ENCODE peak calls at places on chromosomes 1 and 21, in six cellular contexts. B is IMR-90, O is fibroblast of lung, M is cardiac muscle cell, E is esophagus squamous epithelium, K is small intestine. Z is an unnamed sample.

GRCh38 chr1:202805886-202806511 is 2.2 kb downstream of the KDM5B start:
- DNase-seq in O (peak; percentile 20), E (no peak), M (no peak), K (no peak), B (peak; percentile 12), Z (no peak)

GRCh38 chr1:201374376-201374775 is 3.1 kb downstream of the TNNT2 start:
- DNase-seq in B (no peak), E (no peak), O (no peak), M (peak; percentile 74), K (no peak), Z (no peak)

GRCh38 chr21:39660596-39660995 is 47.9 kb downstream of the B3GALT5 start:
- DNase-seq in B (peak; percentile 83), M (no peak), O (peak; percentile 92), E (no peak), K (peak; percentile 51), Z (no peak)

GRCh38 chr1:206890690-206891089 is 6.6 kb upstream of the IL24 start:
- DNase-seq in E (no peak), M (no peak), K (peak; percentile 20), O (peak; percentile 75), B (peak; percentile 84), Z (no peak)

GRCh38 chr21:31397515-31397926 is 53.5 kb upstream of the TIAM1 start:
- DNase-seq in M (no peak), K (peak; percentile 2), O (peak; percentile 12), B (no peak), E (no peak), Z (no peak)

GRCh38 chr1:115242543-115242942 is 95.5 kb downstream of the NGF start:
- DNase-seq in O (no peak), E (no peak), B (no peak), K (no peak), M (no peak), Z (no peak)

GRCh38 chr1:227447531-227447990 is 115.8 kb upstream of the ZNF678 start:
- DNase-seq in O (peak; percentile 19), B (no peak), K (peak; percentile 49), E (no peak), M (no peak), Z (peak; percentile 24)

GRCh38 chr1:41679994-41680393 is 195.5 kb upstream of the EDN2 start:
- DNase-seq in O (no peak), E (no peak), K (no peak), B (no peak), M (no peak), Z (no peak)

GRCh38 chr21:31283025-31283424 is 61.0 kb downstream of the TIAM1 start:
- DNase-seq in M (no peak), B (no peak), O (no peak), E (no peak), K (peak; percentile 50), Z (no peak)

GRCh38 chr1:147072371-147073061 is 99.8 kb downstream of the PRKAB2 start:
- DNase-seq in M (peak; percentile 46), B (no peak), O (no peak), E (no peak), K (no peak), Z (no peak)

GRCh38 chr1:176466514-176466913 is 3.5 kb downstream of the PAPPA2 start:
- DNase-seq in E (no peak), B (no peak), M (peak; percentile 43), O (no peak), K (no peak), Z (no peak)

GRCh38 chr21:41009398-41010177 is 158.4 kb upstream of the BACE2 start:
- DNase-seq in B (no peak), K (no peak), E (no peak), O (no peak), M (peak; percentile 29), Z (no peak)

GRCh38 chr1:180358649-180359048 is 128.6 kb downstream of the LHX4 start:
- DNase-seq in B (peak; percentile 22), K (no peak), E (no peak), M (peak; percentile 27), O (peak; percentile 20), Z (peak; percentile 32)

GRCh38 chr21:46399129-46399528 is 59.6 kb upstream of the DIP2A start:
- DNase-seq in M (no peak), K (no peak), B (no peak), E (no peak), O (no peak), Z (no peak)

GRCh38 chr1:196180847-196181593 is 427.2 kb downstream of the KCNT2 start:
- DNase-seq in E (no peak), K (no peak), O (peak; percentile 97), B (peak; percentile 98), M (no peak), Z (no peak)

GRCh38 chr1:233025156-233025555 is 74.7 kb downstream of the NTPCR start:
- DNase-seq in M (peak; percentile 76), B (peak; percentile 30), O (peak; percentile 33), E (no peak), K (peak; percentile 67), Z (peak; percentile 11)

GRCh38 chr1:160855181-160855981 is 7.3 kb downstream of the CD244 start:
- DNase-seq in K (peak; percentile 39), M (no peak), B (no peak), O (no peak), E (no peak), Z (no peak)

GRCh38 chr21:44568667-44569556 is 4.6 kb upstream of the KRTAP10-4 start:
- DNase-seq in M (no peak), O (no peak), B (no peak), K (no peak), E (no peak), Z (no peak)

GRCh38 chr21:45130324-45130774 is 56.0 kb downstream of the ADARB1 start:
- DNase-seq in O (peak; percentile 71), E (no peak), K (peak; percentile 45), M (peak; percentile 63), B (peak; percentile 84), Z (no peak)

GRCh38 chr1:6424000-6424565 is 493 bp upstream of the ESPN start:
- DNase-seq in B (no peak), M (no peak), K (no peak), O (no peak), E (no peak), Z (no peak)

GRCh38 chr1:245516178-245516829 is 361.5 kb downstream of the KIF26B start:
- DNase-seq in K (no peak), O (peak; percentile 26), M (no peak), E (no peak), B (peak; percentile 67), Z (no peak)

GRCh38 chr1:110616587-110616986 is 10.4 kb upstream of the KCNA2 start:
- DNase-seq in M (no peak), O (no peak), E (no peak), B (peak; percentile 10), K (peak; percentile 31), Z (no peak)

GRCh38 chr21:46056450-46056903 is 41.4 kb upstream of the COL6A2 start:
- DNase-seq in B (peak; percentile 94), K (no peak), O (peak; percentile 93), M (peak; percentile 41), E (no peak), Z (peak; percentile 61)

GRCh38 chr21:43969115-43969444 is 43.0 kb upstream of the TRAPPC10 start:
- DNase-seq in E (no peak), B (no peak), O (no peak), M (no peak), K (no peak), Z (no peak)

GRCh38 chr1:243432136-243432535 is 176.3 kb downstream of the SDCCAG8 start:
- DNase-seq in M (no peak), K (no peak), O (no peak), B (no peak), E (no peak), Z (no peak)

GRCh38 chr1:1582970-1583666 is 8.5 kb upstream of the SSU72 start:
- DNase-seq in B (no peak), O (no peak), E (no peak), K (no peak), M (no peak), Z (no peak)

GRCh38 chr1:206081811-206082210 is 28.8 kb downstream of the RHEX start:
- DNase-seq in O (no peak), B (no peak), K (no peak), M (no peak), E (no peak), Z (no peak)

GRCh38 chr1:28926629-28927441 is 12.5 kb downstream of the EPB41 start:
- DNase-seq in E (no peak), M (no peak), B (peak; percentile 4), K (peak; percentile 73), O (no peak), Z (no peak)
- H3K4me3 ChIP-seq in E (no peak overlapping the region), M (no peak overlapping the region), B (no peak overlapping the region), K (no peak overlapping the region), O (no peak overlapping the region), Z (no peak overlapping the region)

GRCh38 chr1:46582972-46583371 is 21.1 kb downstream of the MKNK1 start:
- DNase-seq in B (no peak), O (no peak), E (no peak), K (no peak), M (no peak), Z (no peak)

GRCh38 chr1:46587072-46587471 is 17.0 kb downstream of the MKNK1 start:
- DNase-seq in E (no peak), B (no peak), O (no peak), K (no peak), M (no peak), Z (no peak)

GRCh38 chr1:46589529-46589928 is 14.5 kb downstream of the MKNK1 start:
- DNase-seq in E (no peak), B (no peak), O (no peak), M (no peak), K (no peak), Z (no peak)

GRCh38 chr1:46581685-46582455 is 22.2 kb downstream of the MKNK1 start:
- DNase-seq in E (no peak), K (peak; percentile 51), M (no peak), O (no peak), B (no peak), Z (no peak)

DNA sequence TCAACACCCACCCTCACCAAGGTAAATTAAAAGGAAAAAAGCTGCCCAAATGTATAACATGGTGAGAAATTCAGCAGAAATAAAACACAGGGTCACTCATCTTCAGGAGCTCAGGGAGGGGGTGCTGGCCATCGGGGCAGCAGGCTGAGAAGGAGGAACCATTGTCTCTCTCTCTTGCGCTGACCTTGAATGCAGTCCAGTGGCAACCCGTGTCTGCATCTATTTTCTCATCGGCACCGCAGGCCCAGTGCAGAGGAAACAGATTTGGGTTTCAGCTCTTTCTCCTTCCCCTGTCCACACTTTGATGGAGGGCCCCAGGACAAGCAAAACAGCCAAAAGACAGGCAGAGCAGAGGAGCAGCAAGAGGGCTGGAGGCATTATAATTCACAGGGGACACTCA is 18.8 kb downstream of the MKNK1 start:
- DNase-seq in E (no peak), O (no peak), B (no peak), M (no peak), K (no peak), Z (no peak)
- H3K4me1 ChIP-seq in E (peaks cover 12% of the 10 kb centered on the region), O (no peaks in the 10 kb centered on the region), B (no peaks in the 10 kb centered on the region), M (no peaks in the 10 kb centered on the region), K (no peaks in the 10 kb centered on the region), Z (no peaks in the 10 kb centered on the region)

GRCh38 chr1:43299101-43299500 is 1.7 kb upstream of the TIE1 start:
- DNase-seq in O (no peak), B (no peak), K (no peak), E (no peak), M (no peak), Z (no peak)
- H3K27ac ChIP-seq in O (no peak overlapping the region), B (no peak overlapping the region), K (no peak overlapping the region), E (no peak overlapping the region), M (no peak overlapping the region), Z (peak overlapping the region; percentile 81)

DNA sequence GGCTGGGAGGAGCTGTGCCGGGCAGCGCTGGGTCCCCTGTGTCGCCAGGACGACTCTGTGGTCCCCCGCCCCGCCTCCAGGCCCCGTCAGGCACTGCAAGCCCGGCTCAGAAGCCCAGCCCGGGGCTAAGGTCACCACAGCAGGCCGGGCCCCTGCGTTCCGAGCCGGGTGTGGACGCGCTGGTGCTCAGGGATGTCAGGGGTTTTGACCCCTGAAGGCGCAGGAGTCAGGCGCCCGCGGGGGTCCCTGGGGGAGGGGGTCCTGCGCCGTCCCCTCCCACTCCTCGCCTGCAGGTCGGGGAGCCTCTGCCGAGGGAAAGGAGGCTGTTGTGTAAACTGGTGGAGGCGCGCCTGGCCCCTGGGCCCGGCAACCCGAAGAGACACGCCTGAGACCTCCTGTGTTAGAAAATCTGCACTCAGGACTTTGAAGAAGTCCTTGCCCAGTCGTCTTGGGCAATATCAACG is 23.7 kb upstream of the TMEM54 start:
- DNase-seq in M (peak; percentile 73), K (peak; percentile 85), O (no peak), B (no peak), E (no peak), Z (no peak)
- H3K4me3 ChIP-seq in M (no peak overlapping the region), K (no peak overlapping the region), O (no peak overlapping the region), B (no peak overlapping the region), E (no peak overlapping the region), Z (no peak overlapping the region)